ENCODE peak calls at places on chromosomes 11 and 22, in nine cellular contexts. One of them, this sample, is unnamed.

GRCh38 chr11:12827929-12828812 is 153.9 kb downstream of the TEAD1 start:
- DNase-seq in activated T-helper 1 cell treated with Interleukin-2 at 50 U/mL for 16 hours: no peak
- DNase-seq in NCI-H2081: peak; percentile 75
- DNase-seq in frontal cortex: no peak
- DNase-seq in pons: peak; percentile 94
- DNase-seq in MCF 10A: peak; percentile 79
- DNase-seq in GM23338: peak; percentile 76
- DNase-seq in fibroblast of pulmonary artery: peak; percentile 85
- DNase-seq in hypothalamus: no peak
- DNase-seq in this sample: no peak

GRCh38 chr11:87778341-87778740 is 396.9 kb downstream of the RAB38 start:
- DNase-seq in activated T-helper 1 cell treated with Interleukin-2 at 50 U/mL for 16 hours: no peak
- DNase-seq in NCI-H2081: no peak
- DNase-seq in frontal cortex: no peak
- DNase-seq in pons: peak; percentile 87
- DNase-seq in MCF 10A: peak; percentile 6
- DNase-seq in GM23338: no peak
- DNase-seq in fibroblast of pulmonary artery: no peak
- DNase-seq in hypothalamus: no peak
- DNase-seq in this sample: no peak

GRCh38 chr11:95067042-95067827 is 516 bp downstream of the SRSF8 start:
- DNase-seq in activated T-helper 1 cell treated with Interleukin-2 at 50 U/mL for 16 hours: peak; percentile 67
- DNase-seq in NCI-H2081: peak; percentile 60
- DNase-seq in frontal cortex: peak; percentile 53
- DNase-seq in pons: peak; percentile 75
- DNase-seq in MCF 10A: peak; percentile 67
- DNase-seq in GM23338: peak; percentile 86
- DNase-seq in fibroblast of pulmonary artery: peak; percentile 77
- DNase-seq in hypothalamus: peak; percentile 74
- DNase-seq in this sample: peak; percentile 69

GRCh38 chr22:39098026-39098425 is 982 bp downstream of the APOBEC3H start:
- DNase-seq in activated T-helper 1 cell treated with Interleukin-2 at 50 U/mL for 16 hours: no peak
- DNase-seq in NCI-H2081: no peak
- DNase-seq in frontal cortex: no peak
- DNase-seq in pons: no peak
- DNase-seq in MCF 10A: peak; percentile 54
- DNase-seq in GM23338: peak; percentile 81
- DNase-seq in fibroblast of pulmonary artery: no peak
- DNase-seq in hypothalamus: no peak
- DNase-seq in this sample: no peak

GRCh38 chr11:31690041-31690440 is 121.1 kb downstream of the PAX6 start:
- DNase-seq in activated T-helper 1 cell treated with Interleukin-2 at 50 U/mL for 16 hours: no peak
- DNase-seq in NCI-H2081: no peak
- DNase-seq in frontal cortex: no peak
- DNase-seq in pons: peak; percentile 37
- DNase-seq in MCF 10A: peak; percentile 2
- DNase-seq in GM23338: no peak
- DNase-seq in fibroblast of pulmonary artery: peak; percentile 52
- DNase-seq in hypothalamus: no peak
- DNase-seq in this sample: no peak

GRCh38 chr11:131240421-131240820 is 130.0 kb upstream of the NTM start:
- DNase-seq in activated T-helper 1 cell treated with Interleukin-2 at 50 U/mL for 16 hours: no peak
- DNase-seq in NCI-H2081: no peak
- DNase-seq in frontal cortex: no peak
- DNase-seq in pons: no peak
- DNase-seq in MCF 10A: no peak
- DNase-seq in GM23338: no peak
- DNase-seq in fibroblast of pulmonary artery: no peak
- DNase-seq in hypothalamus: no peak
- DNase-seq in this sample: no peak

GRCh38 chr11:76329084-76329648 is 51.8 kb downstream of the THAP12 start:
- DNase-seq in activated T-helper 1 cell treated with Interleukin-2 at 50 U/mL for 16 hours: no peak
- DNase-seq in NCI-H2081: no peak
- DNase-seq in frontal cortex: no peak
- DNase-seq in pons: no peak
- DNase-seq in MCF 10A: no peak
- DNase-seq in GM23338: peak; percentile 67
- DNase-seq in fibroblast of pulmonary artery: peak; percentile 56
- DNase-seq in hypothalamus: no peak
- DNase-seq in this sample: no peak

GRCh38 chr11:17590463-17590862 is 43.4 kb downstream of the OTOG start:
- DNase-seq in activated T-helper 1 cell treated with Interleukin-2 at 50 U/mL for 16 hours: no peak
- DNase-seq in NCI-H2081: no peak
- DNase-seq in frontal cortex: no peak
- DNase-seq in pons: no peak
- DNase-seq in MCF 10A: no peak
- DNase-seq in GM23338: no peak
- DNase-seq in fibroblast of pulmonary artery: no peak
- DNase-seq in hypothalamus: no peak
- DNase-seq in this sample: no peak

GRCh38 chr11:116731821-116732739 is 40.7 kb downstream of the BUD13 start:
- DNase-seq in activated T-helper 1 cell treated with Interleukin-2 at 50 U/mL for 16 hours: no peak
- DNase-seq in NCI-H2081: no peak
- DNase-seq in frontal cortex: no peak
- DNase-seq in pons: no peak
- DNase-seq in MCF 10A: no peak
- DNase-seq in GM23338: peak; percentile 77
- DNase-seq in fibroblast of pulmonary artery: no peak
- DNase-seq in hypothalamus: no peak
- DNase-seq in this sample: no peak

GRCh38 chr11:2211113-2211971 is 39.7 kb upstream of the TH start:
- DNase-seq in activated T-helper 1 cell treated with Interleukin-2 at 50 U/mL for 16 hours: no peak
- DNase-seq in NCI-H2081: peak; percentile 91
- DNase-seq in frontal cortex: no peak
- DNase-seq in pons: no peak
- DNase-seq in MCF 10A: no peak
- DNase-seq in GM23338: no peak
- DNase-seq in fibroblast of pulmonary artery: no peak
- DNase-seq in hypothalamus: no peak
- DNase-seq in this sample: no peak

This sample was measured in activated T-helper 9 cell treated with anti-CD3 and anti-CD28 coated beads, Interleukin-2, amount 50 U/mL, for 16 hours.